ENCODE peak calls at places on chromosomes 1 and 21, in ten cellular contexts. One of them, this sample, is unnamed.

GRCh38 chr21:15976807-15977206 is 247.0 kb downstream of the USP25 start:
- DNase-seq in EL: peak; percentile 13
- DNase-seq in activated T-cell treated with anti-CD3 and anti-CD28 coated beads for 4 hours: no peak
- DNase-seq in PC-3: peak; percentile 33
- DNase-seq in NCI-H774: no peak
- DNase-seq in T-helper 9 cell: no peak
- DNase-seq in neural crest cell: peak; percentile 4
- DNase-seq in substantia nigra: no peak
- DNase-seq in fibroblast of pulmonary artery: no peak
- DNase-seq in cardiac muscle cell: peak; percentile 49
- DNase-seq in this sample: no peak

GRCh38 chr1:44118682-44119081 is at the start of gene KLF17:
- DNase-seq in EL: no peak
- DNase-seq in activated T-cell treated with anti-CD3 and anti-CD28 coated beads for 4 hours: no peak
- DNase-seq in PC-3: no peak
- DNase-seq in NCI-H774: no peak
- DNase-seq in T-helper 9 cell: no peak
- DNase-seq in neural crest cell: no peak
- DNase-seq in substantia nigra: no peak
- DNase-seq in fibroblast of pulmonary artery: no peak
- DNase-seq in cardiac muscle cell: no peak
- DNase-seq in this sample: no peak

GRCh38 chr1:100377590-100378361 is 25.5 kb downstream of the CDC14A start:
- DNase-seq in EL: no peak
- DNase-seq in activated T-cell treated with anti-CD3 and anti-CD28 coated beads for 4 hours: no peak
- DNase-seq in PC-3: no peak
- DNase-seq in NCI-H774: no peak
- DNase-seq in T-helper 9 cell: no peak
- DNase-seq in neural crest cell: no peak
- DNase-seq in substantia nigra: no peak
- DNase-seq in fibroblast of pulmonary artery: no peak
- DNase-seq in cardiac muscle cell: no peak
- DNase-seq in this sample: no peak

GRCh38 chr1:152479792-152480595 is 30.6 kb upstream of the LCE5A start:
- DNase-seq in EL: peak; percentile 71
- DNase-seq in activated T-cell treated with anti-CD3 and anti-CD28 coated beads for 4 hours: peak; percentile 46
- DNase-seq in PC-3: peak; percentile 66
- DNase-seq in NCI-H774: no peak
- DNase-seq in T-helper 9 cell: peak; percentile 68
- DNase-seq in neural crest cell: no peak
- DNase-seq in substantia nigra: no peak
- DNase-seq in fibroblast of pulmonary artery: peak; percentile 19
- DNase-seq in cardiac muscle cell: no peak
- DNase-seq in this sample: peak; percentile 59

GRCh38 chr1:115753830-115754229 is 14.7 kb downstream of the CASQ2 start:
- DNase-seq in EL: no peak
- DNase-seq in activated T-cell treated with anti-CD3 and anti-CD28 coated beads for 4 hours: no peak
- DNase-seq in PC-3: no peak
- DNase-seq in NCI-H774: no peak
- DNase-seq in T-helper 9 cell: no peak
- DNase-seq in neural crest cell: no peak
- DNase-seq in substantia nigra: no peak
- DNase-seq in fibroblast of pulmonary artery: no peak
- DNase-seq in cardiac muscle cell: no peak
- DNase-seq in this sample: no peak

GRCh38 chr1:21966247-21967000 is 10.4 kb upstream of the CELA3B start:
- DNase-seq in EL: peak; percentile 83
- DNase-seq in activated T-cell treated with anti-CD3 and anti-CD28 coated beads for 4 hours: no peak
- DNase-seq in PC-3: peak; percentile 83
- DNase-seq in NCI-H774: no peak
- DNase-seq in T-helper 9 cell: no peak
- DNase-seq in neural crest cell: no peak
- DNase-seq in substantia nigra: no peak
- DNase-seq in fibroblast of pulmonary artery: peak; percentile 44
- DNase-seq in cardiac muscle cell: no peak
- DNase-seq in this sample: no peak

GRCh38 chr21:25925936-25926335 is 191.2 kb downstream of the GABPA start:
- DNase-seq in EL: no peak
- DNase-seq in activated T-cell treated with anti-CD3 and anti-CD28 coated beads for 4 hours: no peak
- DNase-seq in PC-3: peak; percentile 25
- DNase-seq in NCI-H774: no peak
- DNase-seq in T-helper 9 cell: no peak
- DNase-seq in neural crest cell: no peak
- DNase-seq in substantia nigra: no peak
- DNase-seq in fibroblast of pulmonary artery: peak; percentile 86
- DNase-seq in cardiac muscle cell: no peak
- DNase-seq in this sample: no peak

GRCh38 chr1:12619396-12620141 is 1.6 kb upstream of the DHRS3 start:
- DNase-seq in EL: peak; percentile 85
- DNase-seq in activated T-cell treated with anti-CD3 and anti-CD28 coated beads for 4 hours: peak; percentile 64
- DNase-seq in PC-3: peak; percentile 88
- DNase-seq in NCI-H774: no peak
- DNase-seq in T-helper 9 cell: peak; percentile 72
- DNase-seq in neural crest cell: peak; percentile 85
- DNase-seq in substantia nigra: peak; percentile 81
- DNase-seq in fibroblast of pulmonary artery: peak; percentile 92
- DNase-seq in cardiac muscle cell: peak; percentile 93
- DNase-seq in this sample: peak; percentile 75

GRCh38 chr1:50172299-50172698 is 63.6 kb downstream of the ELAVL4 start:
- DNase-seq in EL: no peak
- DNase-seq in activated T-cell treated with anti-CD3 and anti-CD28 coated beads for 4 hours: no peak
- DNase-seq in PC-3: no peak
- DNase-seq in NCI-H774: no peak
- DNase-seq in T-helper 9 cell: no peak
- DNase-seq in neural crest cell: no peak
- DNase-seq in substantia nigra: no peak
- DNase-seq in fibroblast of pulmonary artery: no peak
- DNase-seq in cardiac muscle cell: no peak
- DNase-seq in this sample: no peak

GRCh38 chr1:207910678-207911354 is at the start of gene CD34:
- DNase-seq in EL: peak; percentile 46
- DNase-seq in activated T-cell treated with anti-CD3 and anti-CD28 coated beads for 4 hours: no peak
- DNase-seq in PC-3: no peak
- DNase-seq in NCI-H774: no peak
- DNase-seq in T-helper 9 cell: no peak
- DNase-seq in neural crest cell: peak; percentile 25
- DNase-seq in substantia nigra: no peak
- DNase-seq in fibroblast of pulmonary artery: no peak
- DNase-seq in cardiac muscle cell: peak; percentile 45
- DNase-seq in this sample: no peak

GRCh38 chr1:10643607-10644306 is 152.7 kb downstream of the CASZ1 start:
- DNase-seq in EL: no peak
- DNase-seq in activated T-cell treated with anti-CD3 and anti-CD28 coated beads for 4 hours: no peak
- DNase-seq in PC-3: no peak
- DNase-seq in NCI-H774: no peak
- DNase-seq in T-helper 9 cell: no peak
- DNase-seq in neural crest cell: no peak
- DNase-seq in substantia nigra: no peak
- DNase-seq in fibroblast of pulmonary artery: no peak
- DNase-seq in cardiac muscle cell: no peak
- DNase-seq in this sample: no peak

GRCh38 chr1:234906654-234907053 is 222.0 kb downstream of the TOMM20 start:
- DNase-seq in EL: no peak
- DNase-seq in activated T-cell treated with anti-CD3 and anti-CD28 coated beads for 4 hours: no peak
- DNase-seq in PC-3: no peak
- DNase-seq in NCI-H774: no peak
- DNase-seq in T-helper 9 cell: no peak
- DNase-seq in neural crest cell: no peak
- DNase-seq in substantia nigra: no peak
- DNase-seq in fibroblast of pulmonary artery: no peak
- DNase-seq in cardiac muscle cell: no peak
- DNase-seq in this sample: no peak

This sample was measured in Jurkat, Clone E6-1.